ENCODE peak calls at places on chromosome 12, in ten cellular contexts. A is endothelial cell, O is MCF 10A, F is RWPE1, M is GM13976, G is thoracic aorta, W is psoas muscle, I is GM23338, Y is body of pancreas, V is BE2C. R is an unnamed sample.

GRCh38 chr12:50806176-50806575 is 36.5 kb upstream of the TMPRSS12 start:
- DNase-seq in O (no peak), V (no peak), G (no peak), M (no peak), A (no peak), I (no peak), W (no peak), F (no peak), Y (no peak), R (no peak)

GRCh38 chr12:101855364-101855884 is 22.0 kb upstream of the DRAM1 start:
- DNase-seq in I (no peak), F (no peak), Y (no peak), V (no peak), A (peak), M (no peak), W (no peak), O (no peak), G (no peak), R (no peak)

GRCh38 chr12:24991209-24992049 is 42.5 kb upstream of the BCAT1 start:
- DNase-seq in O (peak), A (no peak), I (peak), Y (no peak), V (no peak), G (no peak), M (peak), F (peak), W (no peak), R (no peak)

GRCh38 chr12:1591029-1591428 is 3.4 kb downstream of the FBXL14 start:
- DNase-seq in O (peak), W (no peak), F (peak), V (no peak), Y (no peak), M (no peak), G (no peak), I (no peak), A (no peak), R (no peak)

GRCh38 chr12:14854586-14855163 is 11.3 kb upstream of the ART4 start:
- DNase-seq in V (no peak), O (no peak), W (no peak), G (no peak), I (no peak), Y (no peak), F (no peak), A (no peak), M (no peak), R (no peak)

GRCh38 chr12:112891093-112892024 is 15.4 kb upstream of the OAS1 start:
- DNase-seq in W (peak), A (no peak), V (peak), F (no peak), I (no peak), Y (peak), G (no peak), O (no peak), M (no peak), R (no peak)

GRCh38 chr12:105705765-105706164 is 375.3 kb downstream of the C12orf75 start:
- DNase-seq in V (peak), G (no peak), Y (peak), M (peak), O (peak), A (peak), W (peak), I (peak), F (peak), R (peak)

GRCh38 chr12:39003541-39004160 is 98.3 kb upstream of the CPNE8 start:
- DNase-seq in F (no peak), Y (no peak), O (no peak), W (no peak), M (no peak), V (no peak), A (no peak), G (no peak), I (peak), R (no peak)

GRCh38 chr12:75058228-75058627 is 151.4 kb downstream of the KCNC2 start:
- DNase-seq in G (no peak), I (no peak), O (no peak), W (no peak), M (no peak), V (no peak), A (no peak), Y (no peak), F (no peak), R (no peak)

GRCh38 chr12:116887244-116887643 is 6.0 kb upstream of the HRK start:
- DNase-seq in M (no peak), Y (no peak), A (no peak), F (no peak), O (no peak), G (no peak), I (no peak), W (no peak), V (no peak), R (no peak)

GRCh38 chr12:90020006-90020405 is 311.4 kb upstream of the ATP2B1 start:
- DNase-seq in I (no peak), Y (no peak), W (no peak), O (no peak), G (no peak), V (no peak), M (no peak), A (no peak), F (no peak), R (no peak)

GRCh38 chr12:12107678-12108077 is 36.9 kb downstream of the BCL2L14 start:
- DNase-seq in W (no peak), O (no peak), G (no peak), M (no peak), F (no peak), V (no peak), A (no peak), Y (no peak), I (no peak), R (no peak)

GRCh38 chr12:9646794-9647622 is 22.5 kb upstream of the CLEC2D start:
- DNase-seq in G (no peak), O (peak), Y (no peak), F (no peak), I (peak), V (no peak), W (no peak), A (no peak), M (no peak), R (no peak)

GRCh38 chr12:127363392-127363791 is 903.6 kb upstream of the TMEM132C start:
- DNase-seq in V (no peak), M (no peak), F (no peak), G (no peak), I (peak), Y (no peak), W (no peak), A (no peak), O (peak), R (no peak)

GRCh38 chr12:112705037-112705632 is 86.4 kb upstream of the RPH3A start:
- DNase-seq in V (peak), G (no peak), O (no peak), I (peak), F (peak), W (no peak), A (peak), M (no peak), Y (no peak), R (no peak)

GRCh38 chr12:124834822-124835221 is 28.8 kb downstream of the SCARB1 start:
- DNase-seq in Y (no peak), V (no peak), G (no peak), W (no peak), F (no peak), I (no peak), M (no peak), O (no peak), A (no peak), R (no peak)

GRCh38 chr12:18454330-18454729 is 193.0 kb downstream of the PIK3C2G start:
- DNase-seq in M (no peak), F (no peak), G (no peak), Y (no peak), V (no peak), O (no peak), I (peak), W (no peak), A (no peak), R (no peak)

GRCh38 chr12:6452908-6453630 is 1.2 kb downstream of the TAPBPL start:
- DNase-seq in V (no peak), G (no peak), M (no peak), F (no peak), Y (no peak), A (no peak), O (no peak), W (no peak), I (no peak), R (no peak)

GRCh38 chr12:76586764-76587395 is 27.3 kb upstream of the OSBPL8 start:
- DNase-seq in G (no peak), M (peak), V (peak), I (peak), A (peak), O (peak), F (peak), Y (peak), W (no peak), R (no peak)

GRCh38 chr12:105960319-105961076 is 178.3 kb downstream of the NUAK1 start:
- DNase-seq in O (peak), G (no peak), V (no peak), Y (no peak), F (no peak), M (no peak), W (no peak), I (no peak), A (no peak), R (no peak)

GRCh38 chr12:32501835-32502333 is 102.5 kb downstream of the FGD4 start:
- DNase-seq in M (no peak), F (peak), G (no peak), O (peak), W (peak), Y (peak), A (peak), I (peak), V (peak), R (peak)

GRCh38 chr12:94560416-94561221 is 89.7 kb downstream of the TMCC3 start:
- DNase-seq in Y (no peak), W (no peak), O (peak), F (peak), G (no peak), M (peak), I (peak), V (no peak), A (no peak), R (peak)

GRCh38 chr12:115988629-115989563 is 288.6 kb downstream of the MED13L start:
- DNase-seq in G (no peak), O (no peak), A (no peak), W (no peak), Y (no peak), F (no peak), M (no peak), V (no peak), I (no peak), R (no peak)

GRCh38 chr12:11731042-11731357 is 81.5 kb downstream of the ETV6 start:
- DNase-seq in I (no peak), W (no peak), Y (no peak), A (no peak), G (no peak), M (no peak), V (no peak), F (no peak), O (no peak), R (no peak)

GRCh38 chr12:41225179-41225578 is 37.1 kb downstream of the PDZRN4 start:
- DNase-seq in V (no peak), Y (no peak), I (no peak), F (no peak), O (no peak), W (no peak), G (no peak), A (no peak), M (no peak), R (no peak)

GRCh38 chr12:104190641-104191176 is 24.9 kb upstream of the TXNRD1 start:
- DNase-seq in G (no peak), I (no peak), O (no peak), V (no peak), A (no peak), M (no peak), Y (no peak), F (no peak), W (no peak), R (no peak)

GRCh38 chr12:88633312-88633711 is 53.0 kb upstream of the KITLG start:
- DNase-seq in W (no peak), A (no peak), F (peak), V (no peak), Y (no peak), I (peak), G (no peak), O (peak), M (no peak), R (no peak)

GRCh38 chr12:75103822-75104221 is 105.8 kb downstream of the KCNC2 start:
- DNase-seq in A (no peak), O (no peak), I (no peak), W (no peak), M (no peak), V (no peak), F (no peak), G (no peak), Y (no peak), R (no peak)

GRCh38 chr12:40032433-40033259 is 73.2 kb downstream of the SLC2A13 start:
- DNase-seq in W (no peak), O (no peak), F (no peak), I (peak), G (no peak), M (no peak), A (no peak), V (no peak), Y (no peak), R (no peak)

GRCh38 chr12:32489070-32489469 is 89.7 kb downstream of the FGD4 start:
- DNase-seq in G (no peak), Y (no peak), F (no peak), V (no peak), I (no peak), A (no peak), M (no peak), W (no peak), O (no peak), R (no peak)

GRCh38 chr12:125873031-125873430 is 807.8 kb downstream of the AACS start:
- DNase-seq in V (no peak), W (no peak), O (no peak), I (no peak), A (no peak), G (no peak), F (no peak), M (no peak), Y (no peak), R (no peak)

GRCh38 chr12:72323881-72324280 is 51.7 kb downstream of the TRHDE start:
- DNase-seq in O (no peak), G (no peak), A (no peak), I (no peak), W (no peak), V (no peak), F (no peak), Y (no peak), M (no peak), R (no peak)

DNA sequence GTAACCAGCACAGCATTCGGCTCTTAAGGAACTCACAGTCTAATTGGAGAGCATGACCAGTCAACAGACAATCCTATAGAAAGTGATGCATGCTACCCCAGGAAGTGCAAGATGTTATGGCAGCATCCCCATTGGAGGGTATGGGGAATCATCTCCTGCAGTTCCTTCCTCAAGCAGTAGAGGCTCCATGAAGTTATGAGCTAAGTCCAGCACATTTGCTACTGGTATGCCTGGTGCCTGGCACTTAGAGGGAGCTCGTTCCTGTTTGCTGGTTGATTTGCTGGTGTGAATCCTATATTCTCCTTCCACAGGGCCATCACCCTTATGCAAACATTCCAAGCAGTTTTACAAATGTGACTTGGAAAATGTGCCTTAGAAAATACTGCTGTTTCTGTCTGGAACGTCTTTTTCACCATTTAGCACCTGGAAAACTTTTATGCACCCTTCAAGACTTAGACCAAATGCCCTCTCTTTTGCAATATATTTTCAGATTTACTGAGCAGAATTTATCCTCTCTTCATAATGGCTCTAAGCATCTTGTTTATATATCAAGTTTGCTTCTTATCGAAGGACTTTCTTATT is 136.1 kb upstream of the WSCD2 start:
- DNase-seq in A (peak), W (no peak), V (peak), M (peak), O (peak), I (peak), F (peak), G (no peak), Y (peak), R (peak)
- TF ChIP-seq CTCF in A (peak), W (no peak), V (peak), M (peak), O (peak), I (peak), F (peak), G (no peak), Y (peak), R (peak)

GRCh38 chr12:121792607-121793500 is 634 bp downstream of the RHOF start:
- DNase-seq in G (no peak), W (no peak), I (peak), V (peak), O (peak), M (peak), F (no peak), Y (no peak), A (no peak), R (no peak)
- TF ChIP-seq CTCF in G (no peak), W (no peak), I (peak), V (no peak), O (no peak), M (no peak), F (no peak), Y (no peak), A (no peak), R (no peak)

GRCh38 chr12:48031135-48031960 is 27.1 kb upstream of the COL2A1 start:
- DNase-seq in M (no peak), O (no peak), Y (no peak), I (peak), G (no peak), W (no peak), V (no peak), A (no peak), F (no peak), R (no peak)
- TF ChIP-seq CTCF in M (no peak), O (no peak), Y (no peak), I (no peak), G (no peak), W (no peak), V (no peak), A (no peak), F (no peak), R (no peak)

DNA sequence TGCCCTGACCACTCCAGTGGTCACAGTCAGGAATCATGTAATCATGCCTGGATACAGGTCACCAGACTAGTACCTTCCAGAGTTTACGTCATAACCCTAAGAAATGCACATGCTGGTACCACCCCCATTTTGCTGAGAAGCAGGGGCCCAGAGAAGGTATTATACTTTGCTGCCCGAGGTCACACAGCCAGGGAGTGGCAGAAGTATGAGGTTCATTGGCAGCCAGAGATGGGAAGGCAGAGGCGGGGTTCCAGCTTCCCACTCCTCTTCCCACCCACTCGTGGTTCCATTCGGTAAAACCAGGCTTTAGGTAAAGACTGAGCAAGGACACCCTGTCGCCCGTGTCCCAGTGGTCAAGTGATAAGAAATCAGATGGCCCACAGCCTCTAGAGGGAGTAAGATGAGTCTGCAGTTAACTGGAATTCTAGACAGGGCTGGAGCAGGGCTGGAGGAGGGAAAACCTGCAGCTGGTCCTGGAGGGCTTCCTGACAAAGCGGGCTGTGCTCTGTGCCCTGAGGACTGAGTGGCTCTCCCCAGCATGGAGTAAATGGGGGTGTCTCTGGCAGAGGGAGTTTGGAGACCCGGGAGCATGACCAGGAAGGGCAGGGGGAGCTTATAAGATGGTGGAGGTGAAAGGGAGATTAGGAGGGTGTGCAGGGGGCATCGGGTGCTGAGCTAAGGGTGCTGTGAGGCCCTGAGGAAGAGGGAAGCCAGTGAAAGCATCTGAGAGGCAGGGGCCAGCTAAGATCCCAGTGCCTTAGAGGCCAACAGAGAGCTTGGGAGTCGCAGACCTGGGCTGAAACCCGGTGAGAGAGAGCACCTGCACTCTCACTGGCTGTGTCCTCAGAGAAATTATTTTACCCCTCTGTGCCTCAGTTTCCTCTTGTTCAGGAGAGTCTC is 5.7 kb downstream of the FAM222A start:
- DNase-seq in Y (no peak), A (peak), F (no peak), M (no peak), I (peak), V (peak), G (no peak), W (no peak), O (peak), R (peak)
- TF ChIP-seq CTCF in Y (no peak), A (no peak), F (no peak), M (no peak), I (peak), V (peak), G (no peak), W (peak), O (peak), R (peak)

R was measured in glutamatergic neuron.